ENCODE peak calls at places on chromosomes 1 and 21, in eight cellular contexts. C is H54; S is KG1; F is stimulated activated naive CD8-positive, alpha-beta T cell treated with anti-CD3 and anti-CD28 coated beads, Interleukin-15, amount 100 ng/mL, for 72 hours; Q is Right ventricle myocardium superior; K is bronchial epithelial cell; M is left ventricle myocardium superior; P is CD8-positive, alpha-beta T cell. J is an unnamed sample.

GRCh38 chr1:39735731-39736130 is 3.0 kb upstream of the PPIE start:
- DNase-seq in C (no peak), S (no peak), F (peak), Q (no peak), K (peak), M (no peak), P (no peak), J (no peak)

GRCh38 chr1:6795661-6796060 is 10.4 kb downstream of the CAMTA1 start:
- DNase-seq in C (no peak), S (no peak), F (no peak), Q (no peak), K (no peak), M (no peak), P (no peak), J (no peak)

GRCh38 chr1:189628857-189629256 is 848.8 kb downstream of the BRINP3 start:
- DNase-seq in C (no peak), S (no peak), F (no peak), Q (no peak), K (no peak), M (no peak), P (no peak), J (no peak)

GRCh38 chr1:215589650-215590049 is 22.5 kb downstream of the KCTD3 start:
- DNase-seq in C (no peak), S (no peak), F (no peak), Q (no peak), K (no peak), M (no peak), P (no peak), J (no peak)

GRCh38 chr1:178581351-178581951 is 68.5 kb downstream of the TEX35 start:
- DNase-seq in C (no peak), S (no peak), F (no peak), Q (no peak), K (no peak), M (no peak), P (no peak), J (no peak)

GRCh38 chr1:27968692-27969091 is 8.9 kb downstream of the XKR8 start:
- DNase-seq in C (peak), S (no peak), F (no peak), Q (no peak), K (peak), M (no peak), P (no peak), J (peak)

GRCh38 chr1:2141025-2141424 is 53.5 kb downstream of the FAAP20 start:
- DNase-seq in C (no peak), S (no peak), F (no peak), Q (no peak), K (no peak), M (peak), P (no peak), J (no peak)

GRCh38 chr1:52976183-52977035 is 49.3 kb downstream of the SCP2 start:
- DNase-seq in C (no peak), S (no peak), F (no peak), Q (no peak), K (no peak), M (no peak), P (no peak), J (no peak)

GRCh38 chr1:162722036-162722435 is 68.5 kb upstream of the HSD17B7 start:
- DNase-seq in C (no peak), S (no peak), F (no peak), Q (no peak), K (no peak), M (no peak), P (no peak), J (no peak)

GRCh38 chr21:45975017-45975595 is 6.5 kb upstream of the COL6A1 start:
- DNase-seq in C (peak), S (no peak), F (no peak), Q (peak), K (no peak), M (peak), P (no peak), J (no peak)

GRCh38 chr1:53256744-53257453 is 18.6 kb upstream of the MAGOH start:
- DNase-seq in C (no peak), S (no peak), F (no peak), Q (no peak), K (no peak), M (no peak), P (no peak), J (no peak)

GRCh38 chr21:37532868-37533780 is 166.6 kb downstream of the DYRK1A start:
- DNase-seq in C (peak), S (no peak), F (peak), Q (no peak), K (peak), M (no peak), P (peak), J (peak)

GRCh38 chr1:92095868-92096267 is 15.7 kb downstream of the BTBD8 start:
- DNase-seq in C (no peak), S (no peak), F (no peak), Q (no peak), K (no peak), M (no peak), P (no peak), J (no peak)

GRCh38 chr1:117077267-117077666 is 17.1 kb downstream of the TTF2 start:
- DNase-seq in C (peak), S (no peak), F (peak), Q (no peak), K (peak), M (no peak), P (no peak), J (no peak)

GRCh38 chr1:11483581-11484320 is 4.8 kb downstream of the DISP3 start:
- DNase-seq in C (no peak), S (no peak), F (no peak), Q (no peak), K (no peak), M (no peak), P (no peak), J (peak)

GRCh38 chr1:210696709-210697108 is 368.0 kb downstream of the HHAT start:
- DNase-seq in C (no peak), S (no peak), F (peak), Q (no peak), K (no peak), M (no peak), P (no peak), J (no peak)

GRCh38 chr1:88239205-88239604 is 444.9 kb upstream of the PKN2 start:
- DNase-seq in C (no peak), S (no peak), F (no peak), Q (no peak), K (no peak), M (no peak), P (no peak), J (no peak)

GRCh38 chr1:15299811-15300210 is 52.8 kb downstream of the FHAD1 start:
- DNase-seq in C (no peak), S (no peak), F (no peak), Q (no peak), K (no peak), M (no peak), P (no peak), J (no peak)

GRCh38 chr21:28975401-28975800 is 17.3 kb downstream of the LTN1 start:
- DNase-seq in C (no peak), S (no peak), F (no peak), Q (no peak), K (no peak), M (no peak), P (no peak), J (no peak)

GRCh38 chr1:206511362-206512064 is 4.2 kb downstream of the RASSF5 start:
- DNase-seq in C (no peak), S (no peak), F (no peak), Q (no peak), K (no peak), M (no peak), P (no peak), J (no peak)